ENCODE peak calls at places on chromosomes 7 and 10, in nine cellular contexts. H is aorta; L is hepatocyte; C is A549; Z is GM23248; Y is iPS DF 6.9; K is naive thymus-derived CD4-positive, alpha-beta T cell; F is CD8-positive, alpha-beta T cell; T is IMR-90. V is an unnamed sample.

GRCh38 chr7:116354546-116355422 is 144.4 kb downstream of the TES start:
- DNase-seq in H (peak), L (peak), C (peak), Z (peak), Y (no peak), K (no peak), F (no peak), T (peak), V (no peak)

GRCh38 chr10:27745719-27746363 is at the start of gene MKX:
- DNase-seq in H (peak), L (peak), C (no peak), Z (peak), Y (no peak), K (peak), F (peak), T (peak), V (no peak)

GRCh38 chr10:33547976-33548375 is 213.5 kb upstream of the NRP1 start:
- DNase-seq in H (no peak), L (no peak), C (no peak), Z (no peak), Y (no peak), K (no peak), F (no peak), T (no peak), V (no peak)

GRCh38 chr10:79072041-79072441 is 3.3 kb downstream of the ZMIZ1 start:
- DNase-seq in H (no peak), L (no peak), C (no peak), Z (no peak), Y (no peak), K (no peak), F (no peak), T (peak), V (no peak)

GRCh38 chr7:148697256-148697841 is 1.4 kb upstream of the CUL1 start:
- DNase-seq in H (no peak), L (no peak), C (no peak), Z (peak), Y (no peak), K (no peak), F (no peak), T (peak), V (no peak)

GRCh38 chr7:52260046-52260665 is 775.3 kb upstream of the POM121L12 start:
- DNase-seq in H (no peak), L (peak), C (no peak), Z (no peak), Y (peak), K (no peak), F (no peak), T (no peak), V (no peak)

GRCh38 chr7:75534727-75535307 is 42.7 kb downstream of the SPDYE5 start:
- DNase-seq in H (no peak), L (no peak), C (no peak), Z (peak), Y (no peak), K (no peak), F (no peak), T (peak), V (no peak)

GRCh38 chr7:25752169-25752568 is 399.8 kb upstream of the NFE2L3 start:
- DNase-seq in H (no peak), L (peak), C (no peak), Z (no peak), Y (no peak), K (no peak), F (no peak), T (no peak), V (no peak)

GRCh38 chr7:101218236-101219130 is 518 bp downstream of the ZNHIT1 start:
- DNase-seq in H (no peak), L (peak), C (no peak), Z (peak), Y (no peak), K (no peak), F (no peak), T (peak), V (no peak)

GRCh38 chr7:69661342-69661741 is 63.1 kb downstream of the AUTS2 start:
- DNase-seq in H (no peak), L (no peak), C (no peak), Z (no peak), Y (no peak), K (no peak), F (no peak), T (no peak), V (no peak)

GRCh38 chr7:3042861-3043489 is 692 bp downstream of the CARD11 start:
- DNase-seq in H (no peak), L (peak), C (no peak), Z (no peak), Y (no peak), K (peak), F (peak), T (no peak), V (no peak)

GRCh38 chr10:26969145-26969926 is 108.6 kb upstream of the ABI1 start:
- DNase-seq in H (no peak), L (no peak), C (no peak), Z (no peak), Y (no peak), K (no peak), F (no peak), T (no peak), V (no peak)

GRCh38 chr7:1103009-1103788 is 15.3 kb downstream of the GPER1 start:
- DNase-seq in H (no peak), L (peak), C (no peak), Z (no peak), Y (no peak), K (no peak), F (no peak), T (no peak), V (no peak)

GRCh38 chr10:95569368-95569767 is 8.2 kb upstream of the SORBS1 start:
- DNase-seq in H (no peak), L (no peak), C (no peak), Z (peak), Y (no peak), K (no peak), F (no peak), T (no peak), V (no peak)

GRCh38 chr10:1661861-1662260 is 75.5 kb downstream of the ADARB2 start:
- DNase-seq in H (no peak), L (no peak), C (no peak), Z (no peak), Y (no peak), K (no peak), F (no peak), T (no peak), V (no peak)

GRCh38 chr10:48603421-48604038 is 1.3 kb downstream of the ARHGAP22 start:
- DNase-seq in H (peak), L (no peak), C (no peak), Z (peak), Y (no peak), K (no peak), F (peak), T (peak), V (peak)

GRCh38 chr10:28841625-28842024 is 164.3 kb downstream of the BAMBI start:
- DNase-seq in H (no peak), L (no peak), C (no peak), Z (peak), Y (no peak), K (no peak), F (no peak), T (peak), V (no peak)

GRCh38 chr10:15518256-15518655 is 147.2 kb upstream of the FAM171A1 start:
- DNase-seq in H (no peak), L (no peak), C (no peak), Z (peak), Y (no peak), K (no peak), F (no peak), T (no peak), V (no peak)

DNA sequence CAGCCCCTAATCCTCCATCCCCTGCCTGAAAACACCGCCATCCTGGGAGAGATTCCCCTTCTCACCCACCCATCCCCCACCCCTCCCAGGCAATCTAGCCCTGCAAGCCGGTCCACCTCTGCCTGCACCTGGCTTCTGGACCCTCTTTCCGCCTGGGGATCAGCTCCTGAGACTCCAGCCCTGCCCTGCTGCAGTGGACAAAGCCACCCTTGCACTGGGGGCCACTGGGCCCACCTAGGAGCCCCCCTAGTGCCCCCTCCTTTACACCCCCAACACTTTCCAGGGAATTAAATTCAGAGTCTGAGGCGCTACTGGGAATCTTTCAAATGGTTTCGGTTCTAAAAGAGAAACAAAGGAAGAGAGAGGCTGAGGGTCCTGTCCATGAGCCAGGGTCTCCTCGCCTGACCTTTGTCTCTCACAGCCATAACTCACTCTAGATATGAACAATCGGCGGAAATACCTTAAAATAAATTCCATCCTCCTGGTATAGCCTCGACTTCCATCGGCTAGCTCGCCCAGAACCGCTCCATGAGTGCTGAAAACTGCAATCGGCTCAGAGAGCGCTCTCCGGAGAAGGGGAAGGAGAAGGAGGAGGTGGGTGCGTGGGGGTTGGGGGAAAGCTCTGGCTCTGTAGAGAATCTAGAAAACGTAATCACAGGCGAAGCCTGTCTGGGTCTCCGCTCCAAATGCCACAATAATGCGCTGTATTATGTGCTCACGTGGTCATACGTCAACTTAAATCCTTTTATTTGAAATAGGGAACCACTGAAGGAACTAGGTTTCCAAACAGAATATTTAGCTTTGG is 12.7 kb downstream of the HOXA4 start:
- DNase-seq in H (no peak), L (no peak), C (no peak), Z (no peak), Y (no peak), K (no peak), F (peak), T (peak), V (no peak)
- H3K4me3 ChIP-seq in H (peak), L (no peak), C (peak), Z (no peak), Y (no peak), K (no peak), F (no peak), T (peak), V (no peak)

GRCh38 chr7:132066776-132067175 is 509.5 kb downstream of the PLXNA4 start:
- DNase-seq in H (peak), L (peak), C (no peak), Z (peak), Y (no peak), K (no peak), F (no peak), T (peak), V (peak)
- H3K27ac ChIP-seq in H (peak), L (peak), C (peak), Z (peak), Y (no peak), K (no peak), F (no peak), T (peak), V (peak)

GRCh38 chr10:86522385-86522855 is 828 bp upstream of the WAPL start:
- DNase-seq in H (no peak), L (no peak), C (no peak), Z (peak), Y (no peak), K (no peak), F (no peak), T (no peak), V (no peak)

GRCh38 chr10:86523348-86523747 is 1.8 kb upstream of the WAPL start:
- DNase-seq in H (no peak), L (no peak), C (peak), Z (peak), Y (no peak), K (no peak), F (no peak), T (peak), V (no peak)

GRCh38 chr10:86520871-86521619 is 547 bp downstream of the WAPL start:
- DNase-seq in H (peak), L (peak), C (peak), Z (peak), Y (no peak), K (no peak), F (peak), T (peak), V (no peak)

GRCh38 chr10:86521620-86522384 is at the start of gene WAPL:
- DNase-seq in H (peak), L (peak), C (peak), Z (peak), Y (peak), K (peak), F (peak), T (peak), V (no peak)

DNA sequence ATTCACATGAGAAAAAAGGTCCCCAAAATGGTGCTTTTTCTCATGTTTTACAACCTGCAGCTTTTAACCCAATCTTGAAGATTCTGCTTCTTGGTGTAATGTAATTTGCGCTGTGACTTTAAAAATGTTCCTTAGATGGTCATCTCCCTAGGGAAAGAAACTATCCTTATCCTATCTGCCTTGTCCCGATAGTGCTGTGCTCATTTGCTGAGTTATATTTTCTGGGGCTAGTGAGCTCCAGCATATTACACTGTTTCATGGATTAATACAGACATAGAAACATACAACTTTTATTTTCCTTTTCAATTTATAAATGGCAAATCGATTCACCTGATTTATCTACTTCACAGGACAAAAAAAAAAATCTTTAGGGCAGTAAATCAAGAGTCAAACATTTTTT is 2.8 kb downstream of the WAPL start:
- DNase-seq in H (no peak), L (no peak), C (no peak), Z (peak), Y (no peak), K (no peak), F (no peak), T (no peak), V (no peak)
- H3K4me3 ChIP-seq in H (no peak), L (no peak), C (no peak), Z (peak), Y (no peak), K (no peak), F (no peak), T (no peak), V (no peak)

DNA sequence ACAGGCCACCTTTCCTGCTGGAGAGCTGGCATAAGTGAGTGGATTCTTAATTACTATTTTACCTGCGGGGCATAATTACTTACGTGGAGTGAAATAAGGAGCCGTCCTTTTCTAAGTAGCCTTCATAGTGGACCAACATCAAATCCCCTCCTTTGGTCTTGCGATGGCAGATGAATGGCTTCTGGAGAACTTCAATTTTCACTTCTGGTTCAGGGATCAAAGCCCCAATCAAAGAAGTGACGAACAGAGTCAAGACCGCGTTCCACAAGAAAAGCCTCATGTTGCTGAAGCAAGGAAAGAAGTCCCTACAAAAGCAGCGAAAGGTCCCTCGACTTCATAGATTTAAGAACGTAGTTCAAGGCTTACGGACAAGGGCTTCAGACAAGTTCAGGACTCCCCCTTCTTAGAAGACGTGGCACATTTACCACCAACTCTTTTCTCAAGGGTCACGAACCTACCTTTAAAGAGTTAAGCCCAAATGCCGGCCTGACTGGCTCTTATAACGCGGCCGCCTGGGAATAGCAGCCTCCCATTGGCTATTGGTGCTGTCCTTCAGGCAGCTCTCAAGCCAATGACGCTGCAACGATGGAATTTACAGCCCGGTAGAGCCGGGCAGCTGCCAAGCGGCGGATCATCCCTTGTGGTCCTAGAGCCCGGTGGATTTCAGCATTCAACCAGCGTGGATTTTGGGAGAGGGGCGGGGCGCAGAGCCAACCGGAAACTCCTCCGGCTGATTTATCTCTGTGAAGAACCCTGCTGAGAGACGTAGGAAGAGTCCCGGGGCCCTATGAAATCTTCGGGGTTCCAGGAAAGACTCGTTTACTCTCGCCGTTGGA is at the start of gene FKBP14:
- DNase-seq in H (peak), L (peak), C (peak), Z (peak), Y (peak), K (peak), F (peak), T (peak), V (peak)
- H3K27ac ChIP-seq in H (peak), L (peak), C (peak), Z (peak), Y (no peak), K (peak), F (peak), T (peak), V (peak)

DNA sequence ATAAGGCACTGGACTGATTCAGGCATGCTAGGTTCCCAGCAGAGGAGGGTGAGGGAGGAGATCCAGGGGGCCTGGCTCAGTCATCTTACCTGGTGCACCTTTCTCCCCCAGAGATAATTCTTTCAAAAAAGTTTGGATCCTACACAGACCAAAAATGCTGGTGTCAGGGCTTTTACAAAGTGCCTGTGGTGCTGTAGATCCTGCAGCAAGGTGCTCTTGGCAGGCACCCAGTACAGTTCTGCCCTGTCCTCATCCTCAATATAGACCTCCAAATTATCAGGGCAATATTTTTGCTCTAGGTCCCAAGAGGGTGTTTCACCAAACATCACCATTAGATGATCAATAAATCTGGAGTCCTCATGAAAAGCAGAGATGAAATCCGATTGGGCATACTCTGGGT is 78.5 kb upstream of the IGFBP3 start:
- DNase-seq in H (no peak), L (no peak), C (no peak), Z (no peak), Y (no peak), K (no peak), F (no peak), T (no peak), V (no peak)
- H3K4me3 ChIP-seq in H (no peak), L (no peak), C (no peak), Z (no peak), Y (no peak), K (no peak), F (no peak), T (no peak), V (no peak)

DNA sequence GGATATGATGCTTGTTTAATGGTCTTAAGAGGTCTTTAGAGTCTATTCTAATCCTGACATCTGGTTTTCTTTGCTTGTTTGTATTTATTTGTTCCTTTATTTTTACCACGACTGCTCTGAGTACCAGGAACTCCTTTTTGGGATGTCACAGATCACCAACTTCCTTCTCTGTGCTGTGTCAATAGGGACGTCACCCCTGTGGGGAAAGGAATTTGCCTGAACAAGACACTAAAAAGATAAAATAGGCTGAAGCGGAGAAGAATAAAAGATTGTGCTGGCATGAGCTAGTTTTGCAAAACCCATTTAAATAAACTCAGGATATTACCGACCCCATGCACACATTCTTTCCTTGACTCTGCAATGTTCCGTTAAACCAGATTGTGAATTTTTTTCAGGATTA is 27.7 kb downstream of the MGMT start:
- DNase-seq in H (no peak), L (no peak), C (no peak), Z (no peak), Y (no peak), K (no peak), F (no peak), T (no peak), V (no peak)
- H3K27ac ChIP-seq in H (no peak), L (no peak), C (no peak), Z (no peak), Y (no peak), K (no peak), F (no peak), T (no peak), V (no peak)

GRCh38 chr10:117139581-117140524 is 1.8 kb upstream of the VAX1 start:
- DNase-seq in H (no peak), L (no peak), C (no peak), Z (no peak), Y (no peak), K (no peak), F (no peak), T (no peak), V (no peak)

GRCh38 chr10:117136391-117136975 is 1.6 kb downstream of the VAX1 start:
- DNase-seq in H (no peak), L (no peak), C (no peak), Z (no peak), Y (no peak), K (no peak), F (no peak), T (no peak), V (no peak)

GRCh38 chr10:117137031-117137910 is 799 bp downstream of the VAX1 start:
- DNase-seq in H (peak), L (peak), C (peak), Z (peak), Y (no peak), K (no peak), F (no peak), T (no peak), V (no peak)

GRCh38 chr10:117138838-117139580 is 939 bp upstream of the VAX1 start:
- DNase-seq in H (no peak), L (no peak), C (no peak), Z (no peak), Y (no peak), K (no peak), F (no peak), T (no peak), V (no peak)

DNA sequence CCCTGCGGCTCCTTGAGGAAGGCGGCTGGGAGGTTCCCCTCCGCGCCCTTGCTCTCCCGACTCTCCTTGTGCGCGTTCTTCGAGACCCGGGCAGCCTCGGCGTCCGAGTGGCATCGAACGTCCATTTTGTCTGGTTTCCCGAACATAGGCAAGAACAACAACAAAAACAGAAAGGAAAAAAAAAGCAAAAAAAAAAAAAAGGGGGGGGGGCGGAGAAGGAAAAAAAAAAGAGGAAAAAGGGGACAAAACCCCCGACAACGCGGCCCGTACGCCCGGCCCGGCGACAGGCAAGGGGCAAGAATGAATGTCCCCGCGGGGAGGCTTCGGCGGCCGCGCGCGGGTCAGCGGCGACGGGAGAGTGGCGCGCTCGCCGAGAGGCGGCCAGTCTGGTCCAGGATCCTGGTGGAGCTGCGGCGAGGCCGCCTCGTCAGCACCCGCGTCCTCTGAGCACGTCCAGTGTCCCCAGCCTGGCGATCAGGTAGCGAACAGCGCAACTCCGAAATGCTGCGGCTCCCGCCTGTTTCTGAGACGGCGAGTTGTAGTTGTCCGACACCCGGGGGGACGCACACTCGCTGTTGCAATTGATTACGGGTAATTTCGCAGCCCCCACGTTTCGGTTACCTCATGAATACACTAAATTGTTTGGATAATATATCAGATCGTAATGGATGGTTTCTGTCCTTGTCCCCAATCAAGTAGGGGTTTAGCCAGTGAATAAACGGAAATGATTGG is at the start of gene VAX1:
- DNase-seq in H (no peak), L (no peak), C (peak), Z (peak), Y (no peak), K (no peak), F (no peak), T (no peak), V (peak)
- H3K4me3 ChIP-seq in H (peak), L (peak), C (peak), Z (peak), Y (peak), K (no peak), F (no peak), T (no peak), V (peak)